ENCODE peak calls at places on chromosomes 5 and 9, in seven cellular contexts. A is neural progenitor cell, Y is right atrium auricular region, O is upper lobe of left lung, W is sigmoid colon, Z is fibroblast of lung, T is endothelial cell of umbilical vein. X is an unnamed sample.

GRCh38 chr5:121503111-121503840 is 348.4 kb upstream of the FTMT start:
- DNase-seq in A (peak), Y (peak), O (no peak), W (no peak), Z (no peak), T (peak), X (no peak)

GRCh38 chr5:57538341-57538955 is 55.8 kb upstream of the ACTBL2 start:
- DNase-seq in A (no peak), Y (no peak), O (no peak), W (no peak), Z (peak), T (no peak), X (no peak)

GRCh38 chr9:110123364-110124095 is 84.4 kb downstream of the C9orf152 start:
- DNase-seq in A (no peak), Y (no peak), O (no peak), W (no peak), Z (peak), T (no peak), X (no peak)

GRCh38 chr9:130471411-130472183 is 26.8 kb downstream of the ASS1 start:
- DNase-seq in A (peak), Y (no peak), O (peak), W (no peak), Z (no peak), T (no peak), X (no peak)

GRCh38 chr9:69573666-69574456 is 98.3 kb downstream of the APBA1 start:
- DNase-seq in A (no peak), Y (no peak), O (no peak), W (no peak), Z (peak), T (peak), X (no peak)

GRCh38 chr5:105767265-105767664 is 1903.5 kb downstream of the EFNA5 start:
- DNase-seq in A (no peak), Y (no peak), O (no peak), W (no peak), Z (no peak), T (peak), X (no peak)

GRCh38 chr5:125722550-125722949 is 700.7 kb upstream of the GRAMD2B start:
- DNase-seq in A (no peak), Y (no peak), O (no peak), W (no peak), Z (peak), T (no peak), X (no peak)

GRCh38 chr5:17229308-17229707 is 11.9 kb downstream of the BASP1 start:
- DNase-seq in A (no peak), Y (no peak), O (no peak), W (no peak), Z (no peak), T (peak), X (no peak)

GRCh38 chr9:41229408-41230401 is 40.6 kb upstream of the ZNG1F start:
- DNase-seq in A (peak), Y (no peak), O (peak), W (peak), Z (peak), T (peak), X (no peak)

GRCh38 chr5:78112931-78113330 is 181.6 kb downstream of the AP3B1 start:
- DNase-seq in A (peak), Y (no peak), O (peak), W (no peak), Z (no peak), T (no peak), X (no peak)

DNA sequence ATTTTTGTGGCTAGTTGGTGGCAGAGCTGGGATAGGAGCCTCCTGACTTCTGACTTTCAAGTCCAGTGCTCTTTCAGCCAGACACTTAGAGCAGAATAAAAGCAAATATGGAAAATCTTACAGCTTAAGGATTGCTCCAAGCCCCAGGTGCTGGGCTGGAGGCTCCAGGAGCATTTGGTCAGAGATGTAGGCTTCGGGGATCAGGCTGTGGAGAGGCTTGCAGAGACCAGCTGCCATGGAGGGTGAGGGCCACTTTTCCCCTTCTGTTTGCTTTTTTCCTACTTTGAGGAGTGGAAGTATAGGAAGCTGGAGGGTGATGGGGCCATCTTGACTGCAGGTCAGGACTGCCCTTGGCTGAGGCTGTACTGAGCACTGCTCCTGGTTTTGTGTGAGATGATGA is 58.9 kb downstream of the RGS3 start:
- DNase-seq in A (no peak), Y (no peak), O (no peak), W (no peak), Z (no peak), T (no peak), X (no peak)
- H3K27ac ChIP-seq in A (no peak), Y (peak), O (peak), W (peak), Z (no peak), T (peak), X (no peak)

GRCh38 chr9:84669293-84670105 is at the start of gene NTRK2:
- DNase-seq in A (peak), Y (no peak), O (peak), W (no peak), Z (peak), T (peak), X (no peak)
- TF ChIP-seq CTCF in A (peak), Y (peak), O (no peak), W (no peak), Z (no peak), T (no peak), X (no peak)

GRCh38 chr9:121704281-121704680 is 52.8 kb downstream of the DAB2IP start:
- DNase-seq in A (no peak), Y (no peak), O (no peak), W (no peak), Z (no peak), T (no peak), X (no peak)
- H3K27ac ChIP-seq in A (no peak), Y (no peak), O (no peak), W (no peak), Z (no peak), T (no peak), X (no peak)

GRCh38 chr9:116168231-116168630 is 14.6 kb downstream of the PAPPA start:
- DNase-seq in A (no peak), Y (no peak), O (no peak), W (no peak), Z (no peak), T (no peak), X (no peak)

GRCh38 chr9:116165912-116166311 is 12.3 kb downstream of the PAPPA start:
- DNase-seq in A (no peak), Y (no peak), O (no peak), W (no peak), Z (no peak), T (no peak), X (no peak)

GRCh38 chr9:116163293-116164055 is 9.9 kb downstream of the PAPPA start:
- DNase-seq in A (peak), Y (no peak), O (no peak), W (no peak), Z (no peak), T (no peak), X (no peak)

GRCh38 chr9:116162241-116162781 is 8.7 kb downstream of the PAPPA start:
- DNase-seq in A (no peak), Y (no peak), O (no peak), W (no peak), Z (no peak), T (no peak), X (no peak)

GRCh38 chr9:116166713-116167112 is 13.1 kb downstream of the PAPPA start:
- DNase-seq in A (peak), Y (no peak), O (no peak), W (no peak), Z (no peak), T (no peak), X (no peak)
- TF ChIP-seq CTCF in A (peak), Y (no peak), O (no peak), W (no peak), Z (peak), T (no peak), X (no peak)

GRCh38 chr9:71162136-71162535 is 40.7 kb upstream of the TRPM3 start:
- DNase-seq in A (no peak), Y (no peak), O (no peak), W (no peak), Z (no peak), T (no peak), X (no peak)
- H3K27ac ChIP-seq in A (no peak), Y (no peak), O (no peak), W (no peak), Z (no peak), T (no peak), X (no peak)

DNA sequence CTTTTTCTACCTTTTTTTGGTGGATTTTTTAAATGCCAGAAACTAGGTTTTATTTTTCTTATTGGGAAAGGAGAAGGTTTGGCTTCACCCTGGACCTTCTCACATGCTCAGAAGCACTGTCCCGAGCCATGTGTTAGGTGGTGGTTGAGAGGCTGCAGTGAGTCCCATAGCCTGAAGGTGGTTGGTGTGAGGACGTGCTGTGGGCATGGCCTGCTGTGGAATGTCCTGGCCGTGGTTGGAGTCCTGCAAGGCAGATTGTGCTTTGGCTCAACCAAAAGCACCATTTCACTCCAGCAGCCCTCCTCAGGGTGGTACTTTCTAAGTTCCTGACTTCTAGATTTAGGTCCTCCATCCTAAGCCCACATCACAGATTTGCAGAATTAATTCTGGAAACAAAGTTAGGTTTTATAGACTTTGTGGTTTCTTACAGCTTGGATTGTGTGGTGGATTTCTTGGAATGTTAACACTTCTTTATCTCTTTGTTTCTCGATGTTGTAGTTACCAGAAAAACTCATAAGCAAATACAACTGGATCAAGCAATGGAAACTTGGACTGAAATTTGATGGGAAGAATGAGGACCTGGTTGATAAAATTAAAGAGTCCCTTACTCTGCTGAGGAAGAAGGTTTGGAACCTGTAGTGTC is 22.6 kb downstream of the OTULIN start:
- DNase-seq in A (no peak), Y (no peak), O (no peak), W (no peak), Z (peak), T (no peak), X (no peak)
- TF ChIP-seq CTCF in A (no peak), Y (no peak), O (no peak), W (no peak), Z (no peak), T (no peak), X (no peak)

GRCh38 chr5:93602261-93603149 is 19.5 kb downstream of the NR2F1 start:
- DNase-seq in A (peak), Y (no peak), O (peak), W (no peak), Z (peak), T (no peak), X (no peak)

GRCh38 chr5:93599427-93600146 is 16.6 kb downstream of the NR2F1 start:
- DNase-seq in A (peak), Y (no peak), O (no peak), W (no peak), Z (peak), T (no peak), X (no peak)

GRCh38 chr5:93600409-93601052 is 17.5 kb downstream of the NR2F1 start:
- DNase-seq in A (peak), Y (no peak), O (no peak), W (no peak), Z (peak), T (no peak), X (no peak)

GRCh38 chr5:93601433-93602175 is 18.6 kb downstream of the NR2F1 start:
- DNase-seq in A (peak), Y (no peak), O (no peak), W (no peak), Z (peak), T (no peak), X (no peak)

GRCh38 chr5:93601053-93601429 is 18.0 kb downstream of the NR2F1 start:
- DNase-seq in A (peak), Y (no peak), O (no peak), W (no peak), Z (no peak), T (no peak), X (no peak)
- H3K27ac ChIP-seq in A (no peak), Y (peak), O (peak), W (no peak), Z (peak), T (no peak), X (no peak)

DNA sequence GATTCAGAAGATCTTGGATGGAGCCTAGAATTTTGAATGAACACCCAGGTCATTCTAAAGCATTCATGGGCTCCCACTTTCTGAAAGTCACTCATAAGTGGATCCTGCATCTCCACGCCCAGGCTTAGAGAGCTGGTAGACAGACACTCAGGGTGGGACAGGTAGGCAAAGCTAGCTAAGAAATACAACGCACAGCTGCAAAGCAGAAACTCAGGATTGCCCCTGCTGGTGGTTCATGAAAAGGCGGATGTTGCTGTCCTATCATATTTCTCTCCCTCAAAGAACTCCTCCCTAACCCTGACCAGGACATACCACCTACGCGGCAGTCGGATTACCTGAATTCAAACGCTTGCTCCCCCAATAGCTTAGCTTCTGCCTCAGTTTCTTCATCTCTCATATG is 226.5 kb downstream of the GLIS3 start:
- DNase-seq in A (peak), Y (no peak), O (no peak), W (no peak), Z (no peak), T (no peak), X (no peak)
- TF ChIP-seq CTCF in A (peak), Y (no peak), O (no peak), W (no peak), Z (peak), T (peak), X (no peak)